ENCODE peak calls at places on chromosomes 5 and 9, in seven cellular contexts. N, U, Y, H, P, D and Q are unnamed samples.

GRCh38 chr5:139711852-139712171 is 63.7 kb downstream of the CXXC5 start:
- DNase-seq in N (no peak), H (no peak), D (no peak), P (no peak), Y (no peak), U (no peak), Q (peak; percentile 43)

GRCh38 chr5:171418982-171419662 is at the start of gene FGF18:
- DNase-seq in U (peak; percentile 49), N (peak; percentile 44), P (peak; percentile 20), D (peak; percentile 44), H (no peak), Y (peak; percentile 79), Q (peak; percentile 22)

GRCh38 chr5:173954671-173955605 is 34.0 kb upstream of the C5orf47 start:
- DNase-seq in H (no peak), D (no peak), Y (no peak), U (no peak), P (no peak), N (no peak), Q (peak; percentile 61)

GRCh38 chr9:37801287-37801850 is 772 bp downstream of the DCAF10 start:
- DNase-seq in U (peak; percentile 19), Y (peak; percentile 12), H (peak; percentile 20), D (peak; percentile 37), N (peak; percentile 44), P (peak; percentile 33), Q (peak; percentile 51)

GRCh38 chr9:19133549-19134345 is 6.5 kb upstream of the PLIN2 start:
- DNase-seq in P (no peak), H (no peak), U (no peak), Y (no peak), N (no peak), D (no peak), Q (no peak)

GRCh38 chr9:110880123-110880522 is 158.1 kb downstream of the LPAR1 start:
- DNase-seq in Y (no peak), U (no peak), D (no peak), H (no peak), N (no peak), P (no peak), Q (no peak)

GRCh38 chr5:17132444-17133083 is 84.9 kb upstream of the BASP1 start:
- DNase-seq in N (peak; percentile 32), Y (peak; percentile 37), P (no peak), U (no peak), D (no peak), H (no peak), Q (no peak)

GRCh38 chr5:36744041-36744677 is 132.4 kb upstream of the NIPBL start:
- DNase-seq in H (no peak), P (no peak), N (peak; percentile 40), U (no peak), Y (no peak), D (no peak), Q (no peak)

GRCh38 chr9:96420468-96421219 is 2.5 kb upstream of the ZNF367 start:
- DNase-seq in U (no peak), H (no peak), D (no peak), P (peak; percentile 25), Y (peak; percentile 96), N (no peak), Q (peak; percentile 31)

GRCh38 chr5:137735531-137736284 is at the start of gene KLHL3:
- DNase-seq in Y (no peak), P (peak; percentile 41), N (no peak), D (peak; percentile 46), U (peak; percentile 16), H (peak; percentile 17), Q (peak; percentile 55)

GRCh38 chr5:165594693-165595092 is 2089.3 kb downstream of the MAT2B start:
- DNase-seq in D (no peak), Y (no peak), P (no peak), N (no peak), U (no peak), H (no peak), Q (no peak)

GRCh38 chr5:131164161-131164930 is 710 bp downstream of the HINT1 start:
- DNase-seq in Y (peak; percentile 72), N (peak; percentile 78), D (peak; percentile 74), P (peak; percentile 73), H (peak; percentile 75), U (peak; percentile 61), Q (peak; percentile 75)

GRCh38 chr9:79623799-79624721 is 52.3 kb downstream of the TLE4 start:
- DNase-seq in D (no peak), H (no peak), P (peak; percentile 38), Y (peak; percentile 49), N (peak; percentile 27), U (no peak), Q (no peak)

DNA sequence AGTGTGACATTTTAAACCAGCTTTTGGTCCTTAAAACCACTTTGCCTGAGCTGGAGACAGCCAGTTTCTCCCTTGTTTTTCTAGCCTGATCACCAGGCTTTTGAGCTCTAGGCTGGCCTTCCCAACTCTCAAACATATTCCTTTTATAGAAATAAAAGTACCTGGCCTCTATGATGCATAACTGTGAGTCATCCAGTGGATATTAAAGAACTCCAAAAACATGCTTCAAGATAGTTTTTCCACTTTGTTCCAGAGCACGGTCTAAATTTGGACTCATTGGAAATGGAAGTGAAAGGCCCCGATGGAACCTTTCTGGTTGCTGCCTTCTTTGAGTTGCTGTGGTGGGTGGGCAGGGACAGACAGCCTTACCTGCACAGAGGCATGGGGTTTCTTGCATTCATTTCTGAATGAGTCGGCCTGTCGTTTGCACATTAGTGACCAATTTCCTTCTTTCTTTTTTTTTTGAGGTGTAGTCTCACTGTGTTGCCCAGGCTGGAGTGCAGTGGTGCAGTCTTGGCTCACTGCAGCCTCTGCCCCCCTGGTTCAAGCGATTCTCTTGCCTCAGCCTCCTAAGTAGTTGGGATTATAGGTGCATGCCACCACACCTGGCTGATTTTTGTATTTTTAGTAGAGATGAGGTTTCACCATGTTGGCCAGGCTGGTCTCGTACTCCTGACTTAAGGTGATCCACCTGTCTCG is 43.1 kb downstream of the TRIO start:
- DNase-seq in H (no peak), U (no peak), P (no peak), Y (peak; percentile 44), N (no peak), D (no peak), Q (no peak)
- TF ChIP-seq POLR2A in H (no peak), U (peak; percentile 56), P (no peak), Y (no peak), N (no peak), D (no peak), Q (no peak)

GRCh38 chr5:158670199-158670598 is 429.5 kb downstream of the EBF1 start:
- DNase-seq in D (no peak), Y (no peak), P (no peak), U (no peak), H (no peak), N (no peak), Q (no peak)

GRCh38 chr5:158669275-158669674 is 430.4 kb downstream of the EBF1 start:
- DNase-seq in N (no peak), Y (no peak), D (no peak), H (no peak), P (no peak), U (no peak), Q (no peak)
- H3K9me3 ChIP-seq in N (no peaks in the 10 kb centered on the region), Y (no peaks in the 10 kb centered on the region), D (no peaks in the 10 kb centered on the region), H (no peaks in the 10 kb centered on the region), P (no peaks in the 10 kb centered on the region), U (peaks cover 4% of the 10 kb centered on the region), Q (no peaks in the 10 kb centered on the region)

GRCh38 chr9:129627556-129628492 is 1.9 kb downstream of the NTMT1 start:
- DNase-seq in P (no peak), H (no peak), D (no peak), Y (no peak), N (no peak), U (no peak), Q (no peak)
- H3K4me3 ChIP-seq in P (peak overlapping the region; percentile 62), H (peak overlapping the region; percentile 58), D (peak overlapping the region; percentile 81), Y (peak overlapping the region; percentile 69), N (peak overlapping the region; percentile 67), U (no peak overlapping the region), Q (no peak overlapping the region)

GRCh38 chr5:124912653-124913328 is 166.4 kb upstream of the ZNF608 start:
- DNase-seq in H (no peak), D (no peak), U (no peak), P (no peak), Y (no peak), N (no peak), Q (no peak)
- TF ChIP-seq POLR2A in H (no peak), D (no peak), U (no peak), P (no peak), Y (no peak), N (no peak), Q (no peak)

DNA sequence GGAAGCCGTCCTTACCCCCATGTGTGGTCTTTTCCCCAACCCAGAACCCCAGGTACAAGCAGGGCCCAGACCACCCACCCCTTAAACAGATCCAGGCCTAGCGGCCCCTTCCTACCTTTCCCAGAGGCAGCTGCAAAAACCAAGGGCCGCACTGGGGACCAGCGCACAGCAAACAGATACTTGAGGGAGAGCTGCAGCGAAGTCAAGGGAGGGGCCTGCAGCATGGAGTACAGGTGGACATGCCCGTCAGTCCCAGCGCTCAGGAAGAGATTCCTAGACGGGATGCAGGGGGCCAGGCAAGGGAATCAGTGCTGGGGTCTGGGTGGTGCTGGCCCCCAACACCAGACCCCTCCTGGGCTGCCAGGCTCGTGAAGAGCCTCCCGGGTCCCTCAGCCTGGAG is 22.5 kb downstream of the DYNC2I2 start:
- DNase-seq in D (no peak), Y (no peak), N (no peak), U (no peak), P (no peak), H (no peak), Q (no peak)
- H3K9me3 ChIP-seq in D (no peaks in the 10 kb centered on the region), Y (no peaks in the 10 kb centered on the region), N (no peaks in the 10 kb centered on the region), U (no peaks in the 10 kb centered on the region), P (no peaks in the 10 kb centered on the region), H (no peaks in the 10 kb centered on the region), Q (no peaks in the 10 kb centered on the region)

DNA sequence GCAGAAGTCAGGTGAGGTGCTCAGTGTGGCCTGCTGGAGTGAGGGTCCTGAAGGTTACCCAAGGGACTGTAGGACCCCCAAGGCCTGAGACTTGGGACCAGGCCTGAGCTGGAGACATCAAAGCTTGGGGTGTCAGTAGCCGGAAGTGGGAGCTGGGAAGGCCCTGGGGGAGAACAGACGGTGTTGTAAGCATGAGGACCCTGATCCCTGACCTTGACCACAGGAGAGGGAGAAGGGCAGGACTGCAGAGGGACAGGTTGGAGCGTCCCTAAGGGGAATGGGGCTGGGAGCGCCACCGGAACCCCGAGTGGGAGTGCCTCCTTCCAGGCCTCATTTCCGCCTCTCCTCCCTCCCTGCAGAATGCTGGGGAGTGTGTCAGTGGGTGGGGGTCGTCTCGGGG is 533 bp downstream of the TTC16 start:
- DNase-seq in Y (no peak), H (no peak), P (no peak), D (no peak), U (no peak), N (no peak), Q (no peak)
- H3K4me3 ChIP-seq in Y (peak overlapping the region; percentile 68), H (peak overlapping the region; percentile 69), P (no peak overlapping the region), D (peak overlapping the region; percentile 62), U (peak overlapping the region; percentile 74), N (peak overlapping the region; percentile 74), Q (no peak overlapping the region)